ENCODE peak calls at places on chromosomes 12 and 14, in four cellular contexts. J is D341Med, L is astrocyte of the spinal cord, K is HEK293T. H is an unnamed sample.

GRCh38 chr14:77307099-77307496 is 13.6 kb downstream of the POMT2 start:
- DNase-seq in K (no peak), L (peak), J (no peak), H (peak)

GRCh38 chr12:124413401-124413800 is 118.5 kb downstream of the RFLNA start:
- DNase-seq in J (no peak), L (no peak), K (no peak), H (no peak)

GRCh38 chr14:32986791-32987545 is 48.3 kb downstream of the NPAS3 start:
- DNase-seq in L (peak), K (no peak), J (no peak), H (peak)

GRCh38 chr12:62347922-62348650 is 87.9 kb downstream of the USP15 start:
- DNase-seq in L (peak), J (no peak), K (no peak), H (no peak)

GRCh38 chr14:23877538-23878180 is 75.9 kb upstream of the DHRS4 start:
- DNase-seq in L (no peak), K (no peak), J (no peak), H (no peak)

GRCh38 chr14:47392351-47392750 is 283.1 kb downstream of the MDGA2 start:
- DNase-seq in J (no peak), K (no peak), L (peak), H (no peak)

GRCh38 chr12:75611041-75611440 is 99.6 kb upstream of the KRR1 start:
- DNase-seq in J (no peak), K (no peak), L (no peak), H (no peak)

GRCh38 chr12:109671482-109671881 is 42.1 kb upstream of the FAM222A start:
- DNase-seq in J (no peak), K (no peak), L (no peak), H (no peak)

GRCh38 chr12:100826323-100826722 is 31.7 kb downstream of the ANO4 start:
- DNase-seq in K (peak), L (peak), J (no peak), H (peak)

GRCh38 chr12:81502912-81503695 is 256.0 kb downstream of the PPFIA2 start:
- DNase-seq in K (no peak), L (peak), J (no peak), H (no peak)

GRCh38 chr12:115225845-115226244 is 541.9 kb upstream of the TBX3 start:
- DNase-seq in L (no peak), K (no peak), J (no peak), H (no peak)

GRCh38 chr12:64699504-64700115 is 59.6 kb downstream of the GNS start:
- DNase-seq in J (no peak), K (no peak), L (no peak), H (no peak)

GRCh38 chr12:46652692-46653091 is 173.1 kb downstream of the SLC38A4 start:
- DNase-seq in K (no peak), L (no peak), J (no peak), H (no peak)

GRCh38 chr14:51310453-51311074 is 70.5 kb downstream of the TMX1 start:
- DNase-seq in L (peak), K (no peak), J (no peak), H (peak)

GRCh38 chr12:111367661-111368221 is 1.2 kb downstream of the PHETA1 start:
- DNase-seq in K (no peak), J (no peak), L (peak), H (no peak)

GRCh38 chr12:100473716-100474150 is at the start of gene NR1H4:
- DNase-seq in K (no peak), J (no peak), L (peak), H (no peak)

GRCh38 chr12:5716221-5716620 is 228.8 kb downstream of the ANO2 start:
- DNase-seq in L (no peak), J (no peak), K (no peak), H (no peak)

GRCh38 chr12:5083955-5084849 is 40.5 kb downstream of the KCNA5 start:
- DNase-seq in L (peak), K (peak), J (peak), H (peak)

GRCh38 chr14:89507926-89508460 is 91.0 kb upstream of the FOXN3 start:
- DNase-seq in K (no peak), J (no peak), L (peak), H (no peak)

GRCh38 chr12:47068539-47068938 is 10.9 kb upstream of the PCED1B start:
- DNase-seq in L (peak), J (no peak), K (no peak), H (no peak)

GRCh38 chr14:35197015-35197414 is 74.7 kb downstream of the PRORP start:
- DNase-seq in L (peak), K (no peak), J (no peak), H (no peak)

GRCh38 chr14:69606816-69607215 is 4.6 kb upstream of the SUSD6 start:
- DNase-seq in K (no peak), L (no peak), J (no peak), H (no peak)

GRCh38 chr12:75863475-75863874 is 168.1 kb downstream of the PHLDA1 start:
- DNase-seq in K (no peak), L (no peak), J (no peak), H (no peak)

GRCh38 chr14:95026851-95027463 is 130.4 kb downstream of the DICER1 start:
- DNase-seq in J (no peak), L (no peak), K (no peak), H (no peak)

GRCh38 chr12:48199784-48200198 is 3.3 kb downstream of the OR10AD1 start:
- DNase-seq in L (no peak), K (no peak), J (no peak), H (no peak)

GRCh38 chr14:75636100-75636692 is 24.5 kb downstream of the ERG28 start:
- DNase-seq in L (peak), K (no peak), J (peak), H (no peak)

GRCh38 chr12:5138256-5138655 is 94.6 kb downstream of the KCNA5 start:
- DNase-seq in L (no peak), K (no peak), J (no peak), H (no peak)

GRCh38 chr14:104938960-104939359 is 14.3 kb downstream of the PLD4 start:
- DNase-seq in L (no peak), J (no peak), K (no peak), H (no peak)

GRCh38 chr14:64040044-64040443 is 187.2 kb downstream of the SYNE2 start:
- DNase-seq in J (no peak), L (peak), K (no peak), H (no peak)

GRCh38 chr14:41457393-41457792 is 149.3 kb upstream of the LRFN5 start:
- DNase-seq in J (no peak), K (no peak), L (no peak), H (no peak)